ENCODE peak calls at places on chromosomes 6 and 20, in six cellular contexts. One of them, this sample, is unnamed.

GRCh38 chr6:42766163-42766670 is 15.6 kb upstream of the BICRAL start:
- DNase-seq in colonic mucosa: no peak
- DNase-seq in H9: no peak
- DNase-seq in tibial nerve: no peak
- DNase-seq in A549: peak; percentile 50
- DNase-seq in lower lobe of right lung: no peak
- DNase-seq in this sample: peak; percentile 87

GRCh38 chr20:46261456-46262253 is 46.6 kb downstream of the CDH22 start:
- DNase-seq in colonic mucosa: no peak
- DNase-seq in H9: no peak
- DNase-seq in tibial nerve: no peak
- DNase-seq in A549: no peak
- DNase-seq in lower lobe of right lung: no peak
- DNase-seq in this sample: no peak

GRCh38 chr6:146041282-146041681 is 12.4 kb downstream of the GRM1 start:
- DNase-seq in colonic mucosa: no peak
- DNase-seq in H9: peak; percentile 67
- DNase-seq in tibial nerve: no peak
- DNase-seq in A549: peak; percentile 22
- DNase-seq in lower lobe of right lung: no peak
- DNase-seq in this sample: peak; percentile 15

GRCh38 chr6:47303861-47304260 is 5.8 kb downstream of the TNFRSF21 start:
- DNase-seq in colonic mucosa: no peak
- DNase-seq in H9: no peak
- DNase-seq in tibial nerve: no peak
- DNase-seq in A549: no peak
- DNase-seq in lower lobe of right lung: no peak
- DNase-seq in this sample: no peak

GRCh38 chr6:11258260-11259237 is 26.1 kb upstream of the NEDD9 start:
- DNase-seq in colonic mucosa: no peak
- DNase-seq in H9: no peak
- DNase-seq in tibial nerve: no peak
- DNase-seq in A549: no peak
- DNase-seq in lower lobe of right lung: no peak
- DNase-seq in this sample: peak; percentile 13

GRCh38 chr6:73854998-73855718 is 159.2 kb downstream of the CD109 start:
- DNase-seq in colonic mucosa: peak; percentile 23
- DNase-seq in H9: no peak
- DNase-seq in tibial nerve: peak; percentile 84
- DNase-seq in A549: peak; percentile 58
- DNase-seq in lower lobe of right lung: no peak
- DNase-seq in this sample: peak; percentile 45

GRCh38 chr6:56386717-56387116 is 139.3 kb upstream of the COL21A1 start:
- DNase-seq in colonic mucosa: no peak
- DNase-seq in H9: no peak
- DNase-seq in tibial nerve: no peak
- DNase-seq in A549: no peak
- DNase-seq in lower lobe of right lung: no peak
- DNase-seq in this sample: no peak

GRCh38 chr6:52675372-52675771 is 4.5 kb downstream of the TMEM14A start:
- DNase-seq in colonic mucosa: no peak
- DNase-seq in H9: no peak
- DNase-seq in tibial nerve: no peak
- DNase-seq in A549: no peak
- DNase-seq in lower lobe of right lung: no peak
- DNase-seq in this sample: no peak

GRCh38 chr6:12605888-12606345 is 110.7 kb upstream of the PHACTR1 start:
- DNase-seq in colonic mucosa: peak; percentile 68
- DNase-seq in H9: peak; percentile 57
- DNase-seq in tibial nerve: peak; percentile 73
- DNase-seq in A549: peak; percentile 83
- DNase-seq in lower lobe of right lung: no peak
- DNase-seq in this sample: no peak

GRCh38 chr6:17491416-17492142 is 98.2 kb downstream of the CAP2 start:
- DNase-seq in colonic mucosa: no peak
- DNase-seq in H9: no peak
- DNase-seq in tibial nerve: no peak
- DNase-seq in A549: no peak
- DNase-seq in lower lobe of right lung: no peak
- DNase-seq in this sample: no peak

GRCh38 chr20:4166726-4167035 is 151.3 kb upstream of the RNF24 start:
- DNase-seq in colonic mucosa: no peak
- DNase-seq in H9: no peak
- DNase-seq in tibial nerve: no peak
- DNase-seq in A549: no peak
- DNase-seq in lower lobe of right lung: no peak
- DNase-seq in this sample: no peak

GRCh38 chr6:8392569-8392968 is 42.8 kb downstream of the SLC35B3 start:
- DNase-seq in colonic mucosa: peak; percentile 65
- DNase-seq in H9: no peak
- DNase-seq in tibial nerve: no peak
- DNase-seq in A549: peak; percentile 30
- DNase-seq in lower lobe of right lung: no peak
- DNase-seq in this sample: no peak

GRCh38 chr6:76790045-76790796 is 673.1 kb downstream of the HTR1B start:
- DNase-seq in colonic mucosa: peak; percentile 32
- DNase-seq in H9: no peak
- DNase-seq in tibial nerve: no peak
- DNase-seq in A549: no peak
- DNase-seq in lower lobe of right lung: no peak
- DNase-seq in this sample: no peak

GRCh38 chr6:106750146-106750900 is 120.9 kb downstream of the QRSL1 start:
- DNase-seq in colonic mucosa: no peak
- DNase-seq in H9: no peak
- DNase-seq in tibial nerve: no peak
- DNase-seq in A549: no peak
- DNase-seq in lower lobe of right lung: no peak
- DNase-seq in this sample: peak; percentile 90

GRCh38 chr6:12957321-12958051 is 240.9 kb downstream of the PHACTR1 start:
- DNase-seq in colonic mucosa: peak; percentile 25
- DNase-seq in H9: peak; percentile 52
- DNase-seq in tibial nerve: peak; percentile 28
- DNase-seq in A549: peak; percentile 2
- DNase-seq in lower lobe of right lung: peak; percentile 87
- DNase-seq in this sample: peak; percentile 32

GRCh38 chr6:29759457-29759856 is 36.2 kb downstream of the HLA-F start:
- DNase-seq in colonic mucosa: peak; percentile 10
- DNase-seq in H9: peak; percentile 94
- DNase-seq in tibial nerve: no peak
- DNase-seq in A549: no peak
- DNase-seq in lower lobe of right lung: no peak
- DNase-seq in this sample: no peak

GRCh38 chr20:6583134-6583738 is 184.2 kb upstream of the BMP2 start:
- DNase-seq in colonic mucosa: peak; percentile 49
- DNase-seq in H9: peak; percentile 56
- DNase-seq in tibial nerve: peak; percentile 56
- DNase-seq in A549: peak; percentile 45
- DNase-seq in lower lobe of right lung: peak; percentile 51
- DNase-seq in this sample: peak; percentile 58

GRCh38 chr6:139520321-139520768 is 145.9 kb upstream of the CITED2 start:
- DNase-seq in colonic mucosa: no peak
- DNase-seq in H9: no peak
- DNase-seq in tibial nerve: no peak
- DNase-seq in A549: no peak
- DNase-seq in lower lobe of right lung: no peak
- DNase-seq in this sample: peak; percentile 77

GRCh38 chr6:125117818-125118217 is 35.8 kb upstream of the TPD52L1 start:
- DNase-seq in colonic mucosa: no peak
- DNase-seq in H9: no peak
- DNase-seq in tibial nerve: no peak
- DNase-seq in A549: no peak
- DNase-seq in lower lobe of right lung: no peak
- DNase-seq in this sample: peak; percentile 55

GRCh38 chr6:167532410-167533294 is 207.8 kb downstream of the TTLL2 start:
- DNase-seq in colonic mucosa: no peak
- DNase-seq in H9: no peak
- DNase-seq in tibial nerve: no peak
- DNase-seq in A549: no peak
- DNase-seq in lower lobe of right lung: no peak
- DNase-seq in this sample: no peak

GRCh38 chr6:5305968-5306626 is 44.8 kb downstream of the FARS2 start:
- DNase-seq in colonic mucosa: no peak
- DNase-seq in H9: no peak
- DNase-seq in tibial nerve: no peak
- DNase-seq in A549: no peak
- DNase-seq in lower lobe of right lung: no peak
- DNase-seq in this sample: no peak

GRCh38 chr6:93801101-93801847 is 381.9 kb upstream of the EPHA7 start:
- DNase-seq in colonic mucosa: no peak
- DNase-seq in H9: peak; percentile 47
- DNase-seq in tibial nerve: no peak
- DNase-seq in A549: no peak
- DNase-seq in lower lobe of right lung: no peak
- DNase-seq in this sample: no peak

GRCh38 chr20:50510706-50511401 is 671 bp downstream of the PTPN1 start:
- DNase-seq in colonic mucosa: peak; percentile 43
- DNase-seq in H9: no peak
- DNase-seq in tibial nerve: no peak
- DNase-seq in A549: no peak
- DNase-seq in lower lobe of right lung: peak; percentile 51
- DNase-seq in this sample: no peak

GRCh38 chr6:41428402-41428994 is 93.1 kb downstream of the NCR2 start:
- DNase-seq in colonic mucosa: peak; percentile 68
- DNase-seq in H9: no peak
- DNase-seq in tibial nerve: no peak
- DNase-seq in A549: no peak
- DNase-seq in lower lobe of right lung: no peak
- DNase-seq in this sample: no peak

GRCh38 chr6:41426438-41426851 is 91.0 kb downstream of the NCR2 start:
- DNase-seq in colonic mucosa: no peak
- DNase-seq in H9: peak; percentile 65
- DNase-seq in tibial nerve: peak; percentile 29
- DNase-seq in A549: no peak
- DNase-seq in lower lobe of right lung: no peak
- DNase-seq in this sample: no peak

GRCh38 chr6:41428995-41429417 is 93.6 kb downstream of the NCR2 start:
- DNase-seq in colonic mucosa: peak; percentile 38
- DNase-seq in H9: no peak
- DNase-seq in tibial nerve: peak; percentile 54
- DNase-seq in A549: no peak
- DNase-seq in lower lobe of right lung: peak; percentile 46
- DNase-seq in this sample: no peak

GRCh38 chr6:41426888-41427641 is 91.7 kb downstream of the NCR2 start:
- DNase-seq in colonic mucosa: no peak
- DNase-seq in H9: no peak
- DNase-seq in tibial nerve: no peak
- DNase-seq in A549: no peak
- DNase-seq in lower lobe of right lung: no peak
- DNase-seq in this sample: no peak

DNA sequence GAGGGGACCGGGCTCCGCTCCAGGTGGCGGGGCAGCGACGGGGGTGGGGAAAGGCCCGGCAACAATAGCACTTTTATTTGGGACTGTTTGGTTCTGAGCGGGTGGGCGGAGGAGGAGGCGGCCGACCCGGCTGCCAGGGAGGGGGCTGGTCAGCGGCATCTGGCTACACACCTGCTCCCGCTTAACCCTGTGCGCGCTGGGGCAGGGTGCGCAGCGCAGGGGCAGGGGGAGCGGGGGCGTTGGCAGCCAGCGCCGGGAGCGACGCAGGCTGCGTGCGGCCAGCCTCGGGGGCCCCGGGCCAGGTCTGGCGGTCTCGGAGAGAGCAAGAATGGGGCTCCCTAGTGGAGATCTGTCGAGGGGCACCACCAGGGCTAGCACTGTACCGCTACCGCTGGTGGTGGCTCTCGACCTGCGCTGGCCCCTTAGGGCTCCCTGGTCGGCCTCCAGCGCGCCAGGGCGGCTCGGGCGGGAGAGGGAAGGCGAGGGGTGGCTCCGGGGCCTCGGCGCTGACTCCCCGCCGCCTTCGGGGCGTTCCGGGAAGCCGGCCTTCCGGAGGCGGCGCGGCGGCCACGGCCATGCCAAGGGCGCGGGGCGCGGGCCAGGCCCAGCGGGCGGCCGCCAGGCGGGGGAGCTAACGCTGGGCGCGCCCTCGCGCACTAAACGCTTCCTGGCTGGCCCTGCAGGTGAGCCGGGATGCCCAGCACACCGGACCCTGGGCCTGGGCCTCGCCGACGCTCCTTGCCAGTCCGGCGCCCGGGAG is 92.4 kb downstream of the NCR2 start:
- DNase-seq in colonic mucosa: peak; percentile 63
- DNase-seq in H9: peak; percentile 82
- DNase-seq in tibial nerve: no peak
- DNase-seq in A549: peak; percentile 11
- DNase-seq in lower lobe of right lung: peak; percentile 68
- DNase-seq in this sample: no peak
- TF ChIP-seq CTCF in colonic mucosa: no peak
- TF ChIP-seq CTCF in H9: no peak
- TF ChIP-seq CTCF in tibial nerve: peak; percentile 29
- TF ChIP-seq CTCF in A549: no peak
- TF ChIP-seq CTCF in lower lobe of right lung: no peak
- TF ChIP-seq CTCF in this sample: peak; percentile 23

DNA sequence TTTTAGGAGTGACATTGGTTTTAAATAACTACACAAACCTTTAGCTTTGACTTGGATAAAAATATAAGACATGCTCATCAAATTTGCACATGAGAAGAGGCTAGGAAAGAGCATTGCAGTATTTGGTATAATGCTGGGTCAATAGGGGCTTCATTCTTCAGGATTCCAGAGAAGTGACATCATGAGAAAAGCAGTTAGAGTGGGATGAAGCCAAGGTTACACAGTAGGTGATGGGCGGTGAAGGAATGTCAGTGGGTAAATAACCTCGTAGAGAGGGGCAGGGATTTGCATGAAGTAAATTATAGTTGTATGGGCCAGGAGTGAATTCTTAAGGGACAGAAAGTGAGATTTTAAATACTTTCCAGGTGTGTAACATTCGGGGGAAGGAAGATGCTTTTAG is 216.2 kb downstream of the RFPL4B start:
- DNase-seq in colonic mucosa: no peak
- DNase-seq in H9: peak; percentile 35
- DNase-seq in tibial nerve: no peak
- DNase-seq in A549: no peak
- DNase-seq in lower lobe of right lung: no peak
- DNase-seq in this sample: no peak
- H3K4me1 ChIP-seq in colonic mucosa: no peaks in the 10 kb centered on the region
- H3K4me1 ChIP-seq in H9: no peaks in the 10 kb centered on the region
- H3K4me1 ChIP-seq in tibial nerve: peaks cover 24% of the 10 kb centered on the region
- H3K4me1 ChIP-seq in A549: no peaks in the 10 kb centered on the region
- H3K4me1 ChIP-seq in lower lobe of right lung: no peaks in the 10 kb centered on the region
- H3K4me1 ChIP-seq in this sample: no peaks in the 10 kb centered on the region

GRCh38 chr6:20116792-20117191 is 95.5 kb downstream of the MBOAT1 start:
- DNase-seq in colonic mucosa: no peak
- DNase-seq in H9: no peak
- DNase-seq in tibial nerve: no peak
- DNase-seq in A549: no peak
- DNase-seq in lower lobe of right lung: no peak
- DNase-seq in this sample: no peak
- H3K27ac ChIP-seq in colonic mucosa: no peak overlapping the region
- H3K27ac ChIP-seq in H9: no peak overlapping the region
- H3K27ac ChIP-seq in tibial nerve: no peak overlapping the region
- H3K27ac ChIP-seq in A549: no peak overlapping the region
- H3K27ac ChIP-seq in lower lobe of right lung: no peak overlapping the region
- H3K27ac ChIP-seq in this sample: no peak overlapping the region

DNA sequence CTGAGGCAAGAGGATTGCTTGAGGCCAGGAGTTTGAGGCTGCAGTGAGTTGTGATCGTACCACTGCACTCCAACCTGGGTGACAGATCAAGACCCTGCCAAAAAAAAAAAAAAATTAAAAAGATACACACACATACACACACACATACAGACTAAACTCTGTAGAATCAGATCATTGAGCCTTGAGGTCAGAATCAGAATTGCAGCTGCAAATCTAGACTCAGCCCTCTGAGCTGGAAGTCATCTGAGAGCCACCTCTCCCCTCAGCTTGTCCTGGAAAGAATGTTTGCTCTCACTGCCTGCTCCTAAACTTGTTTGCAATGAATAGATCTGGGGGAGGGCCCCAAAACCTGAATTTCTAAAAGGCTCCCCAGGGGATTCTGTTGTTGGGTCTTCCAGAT is 41.4 kb upstream of the ANGPT4 start:
- DNase-seq in colonic mucosa: no peak
- DNase-seq in H9: no peak
- DNase-seq in tibial nerve: no peak
- DNase-seq in A549: peak; percentile 41
- DNase-seq in lower lobe of right lung: no peak
- DNase-seq in this sample: no peak
- TF ChIP-seq CTCF in colonic mucosa: no peak
- TF ChIP-seq CTCF in H9: peak; percentile 25
- TF ChIP-seq CTCF in tibial nerve: no peak
- TF ChIP-seq CTCF in A549: no peak
- TF ChIP-seq CTCF in lower lobe of right lung: no peak
- TF ChIP-seq CTCF in this sample: peak; percentile 8

This sample was measured in foreskin keratinocyte.